ENCODE peak calls at places on chromosome 12, in five cellular contexts. X is lung, C is suprapubic skin, Q is Peyer's patch, I is PC-3. B is an unnamed sample.

GRCh38 chr12:5184159-5184558 is 140.5 kb downstream of the KCNA5 start:
- DNase-seq in X (no peak), I (no peak), Q (no peak), C (no peak), B (no peak)

GRCh38 chr12:54611715-54612116 is 23.0 kb downstream of the LACRT start:
- DNase-seq in X (no peak), Q (no peak), I (no peak), C (no peak), B (no peak)

GRCh38 chr12:52298677-52299076 is 7.3 kb upstream of the KRT81 start:
- DNase-seq in Q (no peak), I (no peak), C (no peak), X (no peak), B (no peak)

GRCh38 chr12:23281295-23281694 is 656.3 kb downstream of the ETNK1 start:
- DNase-seq in X (no peak), C (no peak), I (no peak), Q (no peak), B (no peak)

GRCh38 chr12:53942467-53942997 is 3.9 kb downstream of the HOXC13 start:
- DNase-seq in C (no peak), Q (no peak), X (no peak), I (no peak), B (no peak)

GRCh38 chr12:50104614-50105366 is 982 bp downstream of the GPD1 start:
- DNase-seq in Q (no peak), X (no peak), C (no peak), I (no peak), B (no peak)

GRCh38 chr12:101671157-101671791 is 26.2 kb upstream of the CHPT1 start:
- DNase-seq in I (no peak), Q (peak; percentile 61), C (no peak), X (peak; percentile 37), B (no peak)

GRCh38 chr12:131100031-131100674 is 146.4 kb downstream of the ADGRD1 start:
- DNase-seq in C (no peak), Q (no peak), X (no peak), I (no peak), B (no peak)

GRCh38 chr12:132727091-132727794 is 16.6 kb downstream of the PGAM5 start:
- DNase-seq in X (no peak), C (no peak), I (no peak), Q (no peak), B (no peak)

GRCh38 chr12:2764398-2764797 is 30.4 kb upstream of the FKBP4 start:
- DNase-seq in I (no peak), Q (no peak), C (no peak), X (no peak), B (peak; percentile 71)

GRCh38 chr12:14394317-14395058 is 29.0 kb downstream of the ATF7IP start:
- DNase-seq in C (no peak), Q (no peak), I (peak; percentile 53), X (no peak), B (no peak)

GRCh38 chr12:89951050-89951693 is 242.5 kb upstream of the ATP2B1 start:
- DNase-seq in Q (no peak), I (peak; percentile 97), C (no peak), X (no peak), B (no peak)

GRCh38 chr12:89949457-89950195 is 241.0 kb upstream of the ATP2B1 start:
- DNase-seq in I (peak; percentile 94), X (no peak), C (no peak), Q (peak; percentile 49), B (no peak)

GRCh38 chr12:89951694-89952060 is 243.0 kb upstream of the ATP2B1 start:
- DNase-seq in I (peak; percentile 88), C (no peak), Q (no peak), X (no peak), B (no peak)

GRCh38 chr12:89948266-89949175 is 239.9 kb upstream of the ATP2B1 start:
- DNase-seq in C (no peak), X (no peak), I (no peak), Q (no peak), B (no peak)

DNA sequence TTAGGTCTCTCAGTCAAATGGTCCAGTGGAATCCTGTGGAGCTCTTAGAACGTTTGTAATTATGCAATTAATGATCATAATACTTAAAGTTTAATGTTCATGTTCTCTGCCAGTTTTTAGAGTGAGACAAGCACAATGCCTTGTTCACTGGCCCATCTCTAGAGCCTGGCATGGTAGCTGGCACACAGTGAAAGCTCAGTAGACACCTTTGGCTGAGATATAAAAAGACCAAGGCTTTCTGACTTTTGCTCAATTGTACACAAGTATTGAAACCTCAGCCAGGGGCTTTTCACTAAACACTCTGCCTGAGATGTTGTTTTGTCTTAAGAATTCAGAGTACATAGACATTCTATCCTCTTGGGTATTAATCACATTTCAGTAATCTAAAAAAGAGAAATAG is 241.8 kb upstream of the ATP2B1 start:
- DNase-seq in Q (no peak), C (no peak), X (no peak), I (no peak), B (no peak)
- H3K4me3 ChIP-seq in Q (no peak overlapping the region), C (no peak overlapping the region), X (no peak overlapping the region), I (peak overlapping the region; percentile 27), B (no peak overlapping the region)

DNA sequence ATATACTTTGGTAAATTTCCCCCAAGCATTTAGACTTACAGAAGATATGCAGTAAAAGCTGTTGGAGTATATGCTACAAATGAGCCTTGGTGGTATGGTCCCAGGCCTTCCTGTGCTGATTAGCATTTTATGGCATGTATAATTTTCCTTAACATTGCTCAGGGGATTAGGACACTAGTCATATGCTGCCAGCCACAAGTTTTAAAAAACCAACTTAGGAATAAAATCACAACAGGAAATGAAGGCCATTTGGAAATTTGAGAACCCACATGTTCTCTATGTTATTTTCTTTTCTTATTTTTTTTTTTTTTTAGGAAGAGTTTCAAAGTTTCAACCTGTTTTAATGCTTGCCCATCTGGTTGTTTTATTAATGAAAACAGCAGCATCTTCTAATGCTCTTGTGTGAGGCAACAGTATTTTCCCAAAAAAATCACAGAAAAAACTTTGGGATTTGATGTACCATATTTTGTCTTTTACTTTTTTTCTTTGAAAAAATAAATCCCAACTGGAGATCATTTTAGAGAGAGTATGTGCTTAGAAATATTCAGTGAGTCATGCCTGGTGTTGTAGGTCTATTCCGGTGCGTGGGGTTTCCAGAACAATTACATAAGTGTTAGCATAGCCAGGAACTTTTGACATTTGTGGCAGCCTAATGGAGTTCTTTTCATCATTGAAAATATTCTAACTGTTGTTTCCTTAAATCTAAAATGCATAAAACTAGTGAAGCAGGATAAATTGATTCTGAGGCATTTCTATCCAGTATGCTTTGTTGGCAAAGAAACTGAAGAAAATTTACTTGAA is 21.7 kb upstream of the DUSP6 start:
- DNase-seq in I (peak; percentile 76), Q (no peak), C (no peak), X (no peak), B (no peak)
- H3K4me1 ChIP-seq in I (peaks cover 76% of the 10 kb centered on the region), Q (peaks cover 12% of the 10 kb centered on the region), C (peaks cover 33% of the 10 kb centered on the region), X (peaks cover 1% of the 10 kb centered on the region), B (no peaks in the 10 kb centered on the region)

GRCh38 chr12:114664661-114665320 is 19.2 kb downstream of the TBX3 start:
- DNase-seq in Q (no peak), C (no peak), X (no peak), I (peak; percentile 44), B (no peak)
- H3K4me3 ChIP-seq in Q (peak overlapping the region; percentile 35), C (no peak overlapping the region), X (no peak overlapping the region), I (peak overlapping the region; percentile 66), B (no peak overlapping the region)

GRCh38 chr12:76156314-76156713 is 71.8 kb upstream of the NAP1L1 start:
- DNase-seq in Q (no peak), X (no peak), I (no peak), C (no peak), B (no peak)

GRCh38 chr12:76153616-76154015 is 69.1 kb upstream of the NAP1L1 start:
- DNase-seq in I (no peak), X (no peak), C (no peak), Q (no peak), B (no peak)

GRCh38 chr12:76155157-76155556 is 70.7 kb upstream of the NAP1L1 start:
- DNase-seq in I (no peak), C (no peak), Q (no peak), X (no peak), B (no peak)

GRCh38 chr12:76158518-76159321 is 74.2 kb upstream of the NAP1L1 start:
- DNase-seq in Q (peak; percentile 64), C (no peak), I (peak; percentile 80), X (peak; percentile 39), B (no peak)
- H3K4me1 ChIP-seq in Q (no peaks in the 10 kb centered on the region), C (no peaks in the 10 kb centered on the region), I (no peaks in the 10 kb centered on the region), X (no peaks in the 10 kb centered on the region), B (no peaks in the 10 kb centered on the region)

DNA sequence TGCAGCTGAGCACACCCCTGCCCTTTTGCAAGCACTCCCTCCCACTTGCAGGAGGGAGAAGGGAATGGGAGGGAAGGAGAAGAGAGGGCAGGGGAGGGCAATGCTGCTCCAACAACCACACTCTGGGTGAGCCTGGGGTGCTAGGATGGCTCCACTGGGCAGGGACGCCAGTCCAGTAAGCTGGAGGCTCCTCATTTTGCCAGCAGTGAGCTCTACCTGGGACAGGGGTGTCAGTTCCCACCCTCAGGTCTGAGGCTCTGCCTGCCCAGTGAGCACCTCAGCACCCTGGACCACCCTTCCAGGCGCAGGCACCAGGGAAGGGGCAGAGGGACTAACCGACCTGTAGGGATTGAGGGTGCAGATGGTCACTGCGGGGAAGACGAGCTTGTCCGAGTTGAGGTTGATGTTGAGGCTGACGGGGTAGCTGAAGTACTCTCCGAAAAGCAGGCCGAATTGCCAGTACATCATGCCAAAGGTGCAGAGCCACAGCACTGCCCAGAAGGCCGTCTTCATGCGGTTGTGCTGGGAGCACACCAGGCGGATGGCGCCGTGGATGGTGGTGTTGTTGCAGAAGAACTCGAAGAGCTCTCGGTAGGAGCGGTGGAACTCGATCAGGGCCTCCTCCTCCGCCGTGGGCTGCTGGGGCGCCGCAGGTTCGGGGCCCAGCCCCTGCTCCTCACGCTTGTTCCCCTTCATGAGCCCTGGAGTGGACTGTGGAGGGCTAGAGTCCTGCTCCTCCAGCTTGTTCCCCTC is 1.2 kb downstream of the SCNN1A start:
- DNase-seq in Q (no peak), X (no peak), I (no peak), C (no peak), B (no peak)
- H3K4me3 ChIP-seq in Q (peak overlapping the region; percentile 44), X (peak overlapping the region; percentile 9), I (no peak overlapping the region), C (peak overlapping the region; percentile 25), B (peak overlapping the region; percentile 40)